ENCODE peak calls at places on chromosomes 12 and 14, in six cellular contexts. H is PC-3; T is brain microvascular endothelial cell; W is CD4-positive, alpha-beta T cell; F is nephron progenitor cell; N is CD8-positive, alpha-beta T cell. P is an unnamed sample.
A peak's percentile ranks its signal among the peaks of the same experiment; 100 is the strongest.

GRCh38 chr14:53894456-53894855 is 62.2 kb downstream of the BMP4 start:
- DNase-seq in N (no peak), T (peak; percentile 27), H (peak; percentile 71), W (no peak), F (no peak), P (no peak)

GRCh38 chr12:69348162-69348938 is at the start of gene LYZ:
- DNase-seq in H (no peak), N (no peak), W (no peak), F (no peak), T (no peak), P (no peak)

GRCh38 chr12:131871677-131872076 is 22.7 kb upstream of the ULK1 start:
- DNase-seq in F (no peak), W (no peak), T (no peak), H (no peak), N (no peak), P (no peak)

GRCh38 chr14:55713496-55713895 is 133.5 kb downstream of the KTN1 start:
- DNase-seq in H (no peak), F (no peak), T (no peak), N (no peak), W (no peak), P (no peak)

GRCh38 chr12:121781751-121782615 is 11.5 kb downstream of the RHOF start:
- DNase-seq in H (peak; percentile 30), F (no peak), W (no peak), T (no peak), N (no peak), P (no peak)

GRCh38 chr12:99736760-99737159 is 89.2 kb downstream of the GARIN6 start:
- DNase-seq in N (no peak), F (no peak), T (no peak), W (no peak), H (peak; percentile 48), P (no peak)

GRCh38 chr12:122206111-122206881 is 2.8 kb downstream of the B3GNT4 start:
- DNase-seq in T (no peak), F (no peak), N (no peak), H (no peak), W (no peak), P (no peak)

GRCh38 chr12:109191621-109192250 is 75.3 kb downstream of the ACACB start:
- DNase-seq in N (no peak), H (peak; percentile 90), T (no peak), W (no peak), F (no peak), P (no peak)

GRCh38 chr14:52987514-52987913 is 36.7 kb upstream of the FERMT2 start:
- DNase-seq in W (no peak), N (no peak), F (no peak), H (no peak), T (no peak), P (no peak)

GRCh38 chr14:52052991-52053390 is 15.9 kb downstream of the NID2 start:
- DNase-seq in H (no peak), N (no peak), W (no peak), F (no peak), T (peak; percentile 39), P (no peak)

GRCh38 chr12:49369723-49370145 is 2.5 kb downstream of the SPATS2 start:
- DNase-seq in F (no peak), N (no peak), T (no peak), H (peak; percentile 61), W (no peak), P (no peak)

GRCh38 chr12:119786539-119786938 is 90.6 kb downstream of the CIT start:
- DNase-seq in T (no peak), F (no peak), H (no peak), N (no peak), W (no peak), P (no peak)

GRCh38 chr12:65868133-65868705 is 43.9 kb downstream of the HMGA2 start:
- DNase-seq in W (no peak), N (no peak), T (peak; percentile 94), F (no peak), H (no peak), P (no peak)

GRCh38 chr14:33528655-33529054 is 422.2 kb downstream of the EGLN3 start:
- DNase-seq in N (no peak), W (no peak), H (no peak), F (no peak), T (no peak), P (no peak)

GRCh38 chr12:28374556-28374955 is 184.3 kb downstream of the CCDC91 start:
- DNase-seq in N (no peak), W (no peak), H (peak; percentile 23), T (no peak), F (no peak), P (no peak)

GRCh38 chr14:56023681-56024080 is 94.5 kb upstream of the PELI2 start:
- DNase-seq in H (no peak), W (no peak), F (no peak), N (no peak), T (no peak), P (no peak)

GRCh38 chr12:70243510-70244331 is 488 bp downstream of the CNOT2 start:
- DNase-seq in F (peak; percentile 72), H (peak; percentile 44), W (peak; percentile 67), N (peak; percentile 51), T (peak; percentile 54), P (peak; percentile 56)

GRCh38 chr12:123251403-123252076 is 18.3 kb downstream of the MTRFR start:
- DNase-seq in F (no peak), T (no peak), W (no peak), N (no peak), H (no peak), P (no peak)

GRCh38 chr14:105527381-105528196 is 1.2 kb downstream of the TMEM121 start:
- DNase-seq in N (no peak), T (no peak), W (no peak), H (no peak), F (peak; percentile 36), P (no peak)

GRCh38 chr12:52927964-52928363 is 21.0 kb upstream of the KRT18 start:
- DNase-seq in N (no peak), H (no peak), F (no peak), W (no peak), T (no peak), P (no peak)

GRCh38 chr12:1533205-1533601 is 61.2 kb downstream of the FBXL14 start:
- DNase-seq in F (no peak), T (no peak), N (no peak), W (no peak), H (no peak), P (no peak)

GRCh38 chr12:41053046-41053445 is 135.1 kb upstream of the PDZRN4 start:
- DNase-seq in N (no peak), H (no peak), W (no peak), T (no peak), F (no peak), P (no peak)

GRCh38 chr12:66393890-66394289 is 91.6 kb downstream of the HELB start:
- DNase-seq in H (no peak), F (no peak), W (no peak), N (no peak), T (no peak), P (no peak)

GRCh38 chr12:132160016-132160415 is 15.8 kb downstream of the NOC4L start:
- DNase-seq in W (no peak), H (no peak), F (no peak), N (no peak), T (no peak), P (no peak)

GRCh38 chr14:67998804-67999203 is 179.2 kb downstream of the RAD51B start:
- DNase-seq in W (no peak), N (no peak), H (no peak), F (no peak), T (no peak), P (no peak)

GRCh38 chr12:129394416-129394815 is 509.4 kb downstream of the TMEM132D start:
- DNase-seq in H (no peak), T (no peak), N (no peak), W (no peak), F (no peak), P (no peak)

GRCh38 chr12:127984386-127985055 is 282.4 kb upstream of the TMEM132C start:
- DNase-seq in H (peak; percentile 72), T (peak; percentile 93), W (no peak), F (no peak), N (no peak), P (no peak)

GRCh38 chr12:67002711-67003110 is 266.4 kb upstream of the CAND1 start:
- DNase-seq in T (no peak), F (no peak), W (no peak), H (peak; percentile 52), N (no peak), P (no peak)

DNA sequence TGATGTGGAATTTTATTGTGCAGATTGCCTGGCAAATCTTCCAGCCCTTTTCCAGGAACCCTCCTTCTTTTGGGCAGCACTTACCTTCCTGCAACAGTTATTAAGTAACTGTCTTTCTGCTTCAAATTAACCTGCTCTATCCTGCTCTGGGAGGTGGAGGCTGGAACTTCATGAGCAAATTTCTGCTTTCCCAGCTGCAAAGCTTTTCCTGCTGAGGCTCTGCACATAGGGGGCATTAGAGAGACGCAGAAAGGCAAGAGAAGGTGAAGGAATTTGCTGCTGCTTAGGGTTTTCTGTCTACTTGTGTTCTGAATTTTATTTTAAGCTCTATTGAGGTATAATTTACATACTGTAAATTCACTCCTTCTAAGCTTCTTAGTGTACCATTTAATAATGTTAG is 259.2 kb downstream of the PCNX1 start:
- DNase-seq in T (peak; percentile 74), W (no peak), N (no peak), F (no peak), H (peak; percentile 79), P (no peak)
- TF ChIP-seq CTCF in T (peak; percentile 99), W (no peak), N (no peak), F (peak; percentile 14), H (peak; percentile 80), P (peak; percentile 50)

GRCh38 chr12:112418596-112419268 is at the start of gene PTPN11:
- DNase-seq in H (peak; percentile 82), T (peak; percentile 76), N (peak; percentile 86), F (peak; percentile 94), W (peak; percentile 84), P (peak; percentile 84)
- TF ChIP-seq CTCF in H (peak; percentile 63), T (no peak), N (no peak), F (peak; percentile 47), W (peak; percentile 10), P (peak; percentile 73)

DNA sequence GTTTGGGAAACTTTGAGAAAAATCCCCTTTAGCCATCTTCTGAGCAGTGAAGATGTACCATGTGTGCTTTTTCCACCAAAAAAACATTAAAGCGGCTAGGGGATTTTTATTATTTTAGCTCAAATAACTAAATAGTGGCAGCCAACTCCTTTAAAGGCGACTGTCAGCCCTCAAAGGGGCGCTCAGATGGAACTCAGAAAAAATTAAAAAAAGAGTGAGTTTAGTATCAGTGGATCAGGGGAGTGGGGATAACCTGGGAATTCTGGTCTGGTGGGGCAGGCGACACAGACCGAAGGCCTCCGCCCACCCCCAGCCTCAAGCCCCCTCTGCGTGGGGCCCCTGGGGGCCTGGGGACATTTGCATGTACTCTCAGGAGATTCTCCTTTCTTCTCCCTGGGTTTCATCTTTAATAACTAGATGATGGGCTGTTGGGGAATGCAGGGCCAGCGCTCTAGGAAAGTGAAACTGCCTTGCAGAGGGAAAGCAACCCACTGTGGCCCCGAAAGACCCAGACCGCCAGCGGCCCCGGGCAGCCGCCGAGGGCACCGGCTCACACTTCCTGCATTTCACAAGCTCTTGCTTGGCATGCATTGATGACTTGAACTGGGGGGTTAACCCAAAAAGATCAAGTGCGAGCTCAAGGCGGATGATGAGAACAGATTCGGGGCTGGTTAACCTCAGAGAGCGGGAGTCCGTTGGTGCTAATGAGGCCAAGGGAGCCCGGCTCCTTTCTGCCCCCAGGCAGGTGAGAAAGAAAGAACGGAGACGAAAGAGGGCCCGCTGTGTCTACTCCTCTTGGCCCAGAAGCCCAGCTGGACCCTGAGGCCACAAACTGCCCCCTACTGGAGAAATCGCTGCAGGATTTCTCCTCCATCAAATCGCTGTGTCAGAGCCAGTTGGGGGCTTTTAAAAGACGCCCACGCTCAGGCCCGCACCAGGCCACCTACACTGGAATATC is 7.3 kb upstream of the BATF start:
- DNase-seq in T (no peak), W (peak; percentile 43), N (peak; percentile 31), H (no peak), F (no peak), P (no peak)
- TF ChIP-seq CTCF in T (peak; percentile 70), W (no peak), N (no peak), H (peak; percentile 22), F (no peak), P (peak; percentile 16)

GRCh38 chr12:57720606-57721595 is 17.6 kb downstream of the AGAP2 start:
- DNase-seq in W (no peak), H (no peak), N (no peak), F (no peak), T (no peak), P (no peak)
- TF ChIP-seq CTCF in W (no peak), H (no peak), N (no peak), F (no peak), T (no peak), P (no peak)

P was measured in neural crest cell.